ENCODE peak calls at places on chromosomes 1 and 21, in seven cellular contexts. F is dorsolateral prefrontal cortex, Q is GM13977, P is GM20000, B is GM12865, G is suprapubic skin, Y is fibroblast of lung. L is an unnamed sample.

GRCh38 chr1:57124768-57125446 is 159.1 kb upstream of the C8B start:
- DNase-seq in F (no peak), Q (peak), P (peak), B (no peak), G (no peak), Y (no peak), L (no peak)

GRCh38 chr1:47637111-47637685 is 199.4 kb downstream of the FOXD2 start:
- DNase-seq in F (no peak), Q (no peak), P (no peak), B (no peak), G (no peak), Y (no peak), L (no peak)

GRCh38 chr1:113804421-113805255 is 7.6 kb downstream of the RSBN1 start:
- DNase-seq in F (no peak), Q (no peak), P (no peak), B (no peak), G (no peak), Y (peak), L (no peak)

GRCh38 chr1:1291611-1292441 is 11.6 kb downstream of the SCNN1D start:
- DNase-seq in F (peak), Q (peak), P (peak), B (peak), G (no peak), Y (peak), L (no peak)

GRCh38 chr1:27971674-27972073 is 11.9 kb downstream of the XKR8 start:
- DNase-seq in F (no peak), Q (no peak), P (no peak), B (no peak), G (no peak), Y (peak), L (no peak)

GRCh38 chr1:172640146-172640545 is 18.8 kb upstream of the FASLG start:
- DNase-seq in F (no peak), Q (no peak), P (no peak), B (no peak), G (no peak), Y (peak), L (no peak)

GRCh38 chr1:77031101-77031662 is 163.9 kb downstream of the ST6GALNAC5 start:
- DNase-seq in F (no peak), Q (no peak), P (peak), B (no peak), G (no peak), Y (peak), L (no peak)

GRCh38 chr21:41167348-41168342 is at the start of gene BACE2:
- DNase-seq in F (no peak), Q (peak), P (peak), B (peak), G (peak), Y (peak), L (peak)

GRCh38 chr1:178172939-178173338 is 79.0 kb downstream of the RASAL2 start:
- DNase-seq in F (no peak), Q (no peak), P (no peak), B (no peak), G (no peak), Y (peak), L (no peak)

GRCh38 chr1:177514207-177514606 is 343.4 kb downstream of the BRINP2 start:
- DNase-seq in F (no peak), Q (no peak), P (no peak), B (no peak), G (no peak), Y (no peak), L (no peak)

GRCh38 chr1:203428981-203429599 is 46.5 kb upstream of the PRELP start:
- DNase-seq in F (no peak), Q (peak), P (no peak), B (peak), G (no peak), Y (no peak), L (no peak)

GRCh38 chr1:87140831-87141540 is 187.7 kb upstream of the LMO4 start:
- DNase-seq in F (no peak), Q (no peak), P (no peak), B (no peak), G (no peak), Y (no peak), L (no peak)

GRCh38 chr1:208652300-208653160 is 408.3 kb upstream of the PLXNA2 start:
- DNase-seq in F (peak), Q (peak), P (peak), B (peak), G (no peak), Y (peak), L (no peak)

GRCh38 chr1:156862602-156863599 is 2.2 kb downstream of the NTRK1 start:
- DNase-seq in F (no peak), Q (no peak), P (no peak), B (peak), G (no peak), Y (no peak), L (no peak)

GRCh38 chr1:114833421-114833820 is 21.2 kb upstream of the SYCP1 start:
- DNase-seq in F (no peak), Q (no peak), P (no peak), B (no peak), G (no peak), Y (no peak), L (no peak)

GRCh38 chr1:168520832-168521231 is 23.0 kb downstream of the XCL2 start:
- DNase-seq in F (no peak), Q (no peak), P (no peak), B (no peak), G (no peak), Y (no peak), L (no peak)
- TF ChIP-seq CTCF in F (no peak), Q (no peak), P (no peak), B (no peak), G (no peak), Y (no peak), L (no peak)

GRCh38 chr1:210504286-210504685 is 175.6 kb downstream of the HHAT start:
- DNase-seq in F (no peak), Q (no peak), P (no peak), B (no peak), G (no peak), Y (no peak), L (no peak)

GRCh38 chr1:210499956-210500355 is 171.3 kb downstream of the HHAT start:
- DNase-seq in F (no peak), Q (no peak), P (no peak), B (no peak), G (no peak), Y (no peak), L (no peak)

GRCh38 chr1:210500831-210501230 is 172.1 kb downstream of the HHAT start:
- DNase-seq in F (no peak), Q (no peak), P (no peak), B (no peak), G (no peak), Y (no peak), L (no peak)

GRCh38 chr1:210505601-210506564 is 177.2 kb downstream of the HHAT start:
- DNase-seq in F (no peak), Q (no peak), P (no peak), B (no peak), G (no peak), Y (no peak), L (no peak)
- TF ChIP-seq CTCF in F (no peak), Q (no peak), P (no peak), B (no peak), G (no peak), Y (no peak), L (no peak)

GRCh38 chr21:46097826-46098286 is at the start of gene COL6A2:
- DNase-seq in F (no peak), Q (peak), P (peak), B (no peak), G (peak), Y (peak), L (peak)

GRCh38 chr21:46100426-46100825 is 2.5 kb downstream of the COL6A2 start:
- DNase-seq in F (no peak), Q (no peak), P (no peak), B (no peak), G (no peak), Y (peak), L (no peak)

GRCh38 chr21:46098303-46099141 is 610 bp downstream of the COL6A2 start:
- DNase-seq in F (no peak), Q (no peak), P (no peak), B (no peak), G (peak), Y (no peak), L (no peak)

GRCh38 chr21:46100020-46100419 is 2.1 kb downstream of the COL6A2 start:
- DNase-seq in F (no peak), Q (no peak), P (no peak), B (no peak), G (no peak), Y (no peak), L (no peak)

GRCh38 chr21:46099476-46099875 is 1.6 kb downstream of the COL6A2 start:
- DNase-seq in F (no peak), Q (no peak), P (no peak), B (no peak), G (peak), Y (peak), L (no peak)
- TF ChIP-seq CTCF in F (no peak), Q (no peak), P (no peak), B (no peak), G (no peak), Y (peak), L (no peak)

GRCh38 chr1:153190373-153190772 is 12.9 kb upstream of the LELP1 start:
- DNase-seq in F (no peak), Q (no peak), P (peak), B (peak), G (no peak), Y (no peak), L (no peak)
- TF ChIP-seq CTCF in F (no peak), Q (peak), P (peak), B (peak), G (no peak), Y (no peak), L (peak)

GRCh38 chr1:193054169-193054675 is 4.9 kb downstream of the UCHL5 start:
- DNase-seq in F (no peak), Q (no peak), P (no peak), B (no peak), G (no peak), Y (no peak), L (no peak)

GRCh38 chr1:193060938-193061337 is 1.5 kb downstream of the RO60 start:
- DNase-seq in F (no peak), Q (no peak), P (no peak), B (peak), G (no peak), Y (peak), L (no peak)

GRCh38 chr1:193062698-193063463 is 3.5 kb downstream of the RO60 start:
- DNase-seq in F (no peak), Q (no peak), P (no peak), B (no peak), G (no peak), Y (no peak), L (no peak)

GRCh38 chr1:193058529-193059281 is 455 bp downstream of the UCHL5 start:
- DNase-seq in F (peak), Q (peak), P (peak), B (peak), G (peak), Y (peak), L (no peak)

DNA sequence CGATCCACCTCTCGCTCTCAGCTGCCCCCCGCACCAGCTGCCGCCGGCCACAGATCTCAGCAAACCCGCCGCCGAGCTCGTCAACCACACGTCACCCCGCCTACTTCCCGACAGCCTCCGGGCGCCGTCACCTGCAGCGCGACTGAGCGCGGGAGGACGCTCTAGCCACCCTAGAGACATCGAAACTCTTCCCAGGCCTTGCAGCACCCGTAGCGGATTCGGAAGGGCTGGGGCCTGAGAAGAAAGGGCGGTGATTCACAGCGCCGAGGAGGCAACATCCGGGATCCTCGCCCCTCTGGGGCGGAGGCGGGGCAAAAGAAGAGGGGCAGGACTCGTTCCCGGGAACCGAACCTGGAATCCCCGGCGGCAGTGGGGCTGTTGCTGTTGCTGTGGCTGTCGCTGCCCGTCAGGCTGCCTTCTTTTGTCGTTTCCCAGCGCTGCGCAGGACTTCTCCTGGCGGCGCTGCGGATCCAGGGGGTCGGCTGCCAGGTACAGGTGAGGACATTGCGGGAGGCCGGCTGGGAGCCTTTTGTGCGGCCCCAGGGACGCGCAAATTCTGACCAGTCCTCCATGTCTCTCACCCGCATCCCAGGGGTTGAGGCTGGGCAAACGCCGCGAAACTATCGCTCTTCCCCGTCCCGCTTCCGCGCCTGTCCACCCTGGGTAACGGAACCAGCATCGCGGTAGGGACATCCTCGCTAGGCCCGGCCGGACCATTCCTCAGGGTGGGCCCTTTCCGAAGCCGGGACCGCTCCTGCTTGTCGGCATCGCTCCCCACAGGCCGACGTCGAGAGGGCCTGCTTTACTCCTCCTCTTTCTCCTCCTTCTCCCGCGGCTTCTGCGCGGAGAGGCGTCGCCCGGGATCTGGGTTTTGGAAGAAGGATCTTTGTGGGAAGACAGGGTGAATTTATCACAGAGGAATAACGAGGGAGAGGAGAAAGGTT is at the start of the genes RO60 and UCHL5:
- DNase-seq in F (peak), Q (peak), P (peak), B (peak), G (peak), Y (peak), L (peak)
- TF ChIP-seq CTCF in F (no peak), Q (peak), P (no peak), B (no peak), G (no peak), Y (no peak), L (no peak)

L was measured in type B pancreatic cell.